ENCODE peak calls at places on chromosome 3, in eight cellular contexts. G is transverse colon; I is AG09309; O is DMS153; L is nephron progenitor cell; X is stimulated activated CD4-positive, alpha-beta T cell treated with anti-CD3 and anti-CD28 coated beads, Interleukin-2, amount 100 ng/mL, for 48 hours; A is progenitor cell of endocrine pancreas; V is CMK. C is an unnamed sample.

GRCh38 chr3:127566801-127567200 is 23.7 kb downstream of the TPRA1 start:
- DNase-seq in O (no peak), A (no peak), X (no peak), L (no peak), V (no peak), I (no peak), G (no peak), C (no peak)

GRCh38 chr3:94234177-94234788 is 171.4 kb downstream of the NSUN3 start:
- DNase-seq in A (no peak), L (peak; percentile 22), O (no peak), V (no peak), G (no peak), X (no peak), I (no peak), C (peak; percentile 62)

GRCh38 chr3:184003187-184003967 is 14.3 kb downstream of the ABCC5 start:
- DNase-seq in L (no peak), I (peak; percentile 63), G (no peak), A (no peak), O (no peak), X (no peak), V (no peak), C (no peak)

GRCh38 chr3:187738400-187739124 is 6.7 kb downstream of the BCL6 start:
- DNase-seq in A (peak; percentile 64), V (no peak), O (peak; percentile 83), X (peak; percentile 58), I (peak; percentile 72), L (peak; percentile 78), G (peak; percentile 90), C (peak; percentile 94)

GRCh38 chr3:194518652-194519051 is 31.9 kb upstream of the ATP13A3 start:
- DNase-seq in I (no peak), L (no peak), O (no peak), X (no peak), V (no peak), G (no peak), A (no peak), C (no peak)

GRCh38 chr3:127386490-127386889 is 98.6 kb upstream of the PRR20G start:
- DNase-seq in V (no peak), G (no peak), O (no peak), L (no peak), X (no peak), A (no peak), I (no peak), C (no peak)

GRCh38 chr3:40299721-40300335 is 9.7 kb upstream of the EIF1B start:
- DNase-seq in V (peak; percentile 65), O (no peak), I (peak; percentile 66), A (no peak), G (no peak), L (no peak), X (no peak), C (peak; percentile 38)

GRCh38 chr3:44712455-44713075 is at the start of gene ZNF502:
- DNase-seq in L (peak; percentile 4), V (no peak), G (peak; percentile 86), O (peak; percentile 65), X (peak; percentile 15), I (peak; percentile 49), A (no peak), C (peak; percentile 97)

GRCh38 chr3:49803464-49804140 is 541 bp downstream of the INKA1 start:
- DNase-seq in L (peak; percentile 71), A (no peak), O (no peak), V (peak; percentile 74), G (peak; percentile 52), I (no peak), X (no peak), C (no peak)

GRCh38 chr3:72907131-72907697 is 19.4 kb downstream of the GXYLT2 start:
- DNase-seq in X (no peak), G (no peak), I (peak; percentile 70), A (no peak), O (no peak), V (no peak), L (no peak), C (peak; percentile 52)

GRCh38 chr3:39978293-39978692 is 168.9 kb downstream of the MYRIP start:
- DNase-seq in X (no peak), L (no peak), V (no peak), G (no peak), A (no peak), O (no peak), I (no peak), C (no peak)

C was measured in testis.